ENCODE peak calls at places on chromosomes 4 and X, in eight cellular contexts. One of them, this sample, is unnamed. For H3K9me3, the result is how much of the 10 kb centered on the place peaks cover.

GRCh38 chr4:137267024-137267423 is 265.3 kb downstream of the PCDH18 start:
- DNase-seq in fibroblast of lung: peak
- DNase-seq in CD4-positive, alpha-beta memory T cell: no peak
- DNase-seq in adipocyte: peak
- DNase-seq in AG04450: no peak
- DNase-seq in CD4-positive, CD25-positive, alpha-beta regulatory T cell: no peak
- DNase-seq in HCT116: no peak
- DNase-seq in esophagus squamous epithelium: no peak
- DNase-seq in this sample: no peak

GRCh38 chrX:3522016-3522690 is 175.7 kb upstream of the MXRA5 start:
- DNase-seq in fibroblast of lung: peak
- DNase-seq in CD4-positive, alpha-beta memory T cell: no peak
- DNase-seq in adipocyte: peak
- DNase-seq in AG04450: peak
- DNase-seq in CD4-positive, CD25-positive, alpha-beta regulatory T cell: no peak
- DNase-seq in HCT116: no peak
- DNase-seq in esophagus squamous epithelium: no peak
- DNase-seq in this sample: no peak

GRCh38 chrX:53997751-53998150 is 46.5 kb downstream of the PHF8 start:
- DNase-seq in fibroblast of lung: no peak
- DNase-seq in CD4-positive, alpha-beta memory T cell: no peak
- DNase-seq in adipocyte: no peak
- DNase-seq in AG04450: no peak
- DNase-seq in CD4-positive, CD25-positive, alpha-beta regulatory T cell: no peak
- DNase-seq in HCT116: no peak
- DNase-seq in esophagus squamous epithelium: no peak
- DNase-seq in this sample: no peak

GRCh38 chrX:70437011-70437410 is 7.6 kb upstream of the DLG3 start:
- DNase-seq in fibroblast of lung: no peak
- DNase-seq in CD4-positive, alpha-beta memory T cell: no peak
- DNase-seq in adipocyte: no peak
- DNase-seq in AG04450: no peak
- DNase-seq in CD4-positive, CD25-positive, alpha-beta regulatory T cell: no peak
- DNase-seq in HCT116: no peak
- DNase-seq in esophagus squamous epithelium: no peak
- DNase-seq in this sample: no peak

GRCh38 chrX:134186362-134187121 is 50.4 kb upstream of the CCDC160 start:
- DNase-seq in fibroblast of lung: no peak
- DNase-seq in CD4-positive, alpha-beta memory T cell: peak
- DNase-seq in adipocyte: no peak
- DNase-seq in AG04450: no peak
- DNase-seq in CD4-positive, CD25-positive, alpha-beta regulatory T cell: peak
- DNase-seq in HCT116: no peak
- DNase-seq in esophagus squamous epithelium: no peak
- DNase-seq in this sample: no peak

GRCh38 chrX:72057331-72057730 is 74.4 kb downstream of the RTL5 start:
- DNase-seq in fibroblast of lung: no peak
- DNase-seq in CD4-positive, alpha-beta memory T cell: no peak
- DNase-seq in adipocyte: no peak
- DNase-seq in AG04450: no peak
- DNase-seq in CD4-positive, CD25-positive, alpha-beta regulatory T cell: no peak
- DNase-seq in HCT116: no peak
- DNase-seq in esophagus squamous epithelium: no peak
- DNase-seq in this sample: peak

GRCh38 chr4:5785806-5786680 is 75.0 kb downstream of the EVC start:
- DNase-seq in fibroblast of lung: peak
- DNase-seq in CD4-positive, alpha-beta memory T cell: no peak
- DNase-seq in adipocyte: peak
- DNase-seq in AG04450: peak
- DNase-seq in CD4-positive, CD25-positive, alpha-beta regulatory T cell: no peak
- DNase-seq in HCT116: no peak
- DNase-seq in esophagus squamous epithelium: no peak
- DNase-seq in this sample: peak

GRCh38 chrX:38806054-38806389 is 4.8 kb downstream of the MID1IP1 start:
- DNase-seq in fibroblast of lung: no peak
- DNase-seq in CD4-positive, alpha-beta memory T cell: no peak
- DNase-seq in adipocyte: peak
- DNase-seq in AG04450: no peak
- DNase-seq in CD4-positive, CD25-positive, alpha-beta regulatory T cell: no peak
- DNase-seq in HCT116: no peak
- DNase-seq in esophagus squamous epithelium: no peak
- DNase-seq in this sample: no peak

GRCh38 chrX:64395568-64395929 is 297 bp upstream of the MTMR8 start:
- DNase-seq in fibroblast of lung: no peak
- DNase-seq in CD4-positive, alpha-beta memory T cell: no peak
- DNase-seq in adipocyte: no peak
- DNase-seq in AG04450: no peak
- DNase-seq in CD4-positive, CD25-positive, alpha-beta regulatory T cell: no peak
- DNase-seq in HCT116: no peak
- DNase-seq in esophagus squamous epithelium: no peak
- DNase-seq in this sample: no peak

GRCh38 chr4:77047037-77047436 is 28.8 kb downstream of the CCNI start:
- DNase-seq in fibroblast of lung: peak
- DNase-seq in CD4-positive, alpha-beta memory T cell: no peak
- DNase-seq in adipocyte: peak
- DNase-seq in AG04450: no peak
- DNase-seq in CD4-positive, CD25-positive, alpha-beta regulatory T cell: no peak
- DNase-seq in HCT116: no peak
- DNase-seq in esophagus squamous epithelium: no peak
- DNase-seq in this sample: no peak

GRCh38 chr4:150215601-150216000 is 137.4 kb downstream of the DCLK2 start:
- DNase-seq in fibroblast of lung: no peak
- DNase-seq in CD4-positive, alpha-beta memory T cell: no peak
- DNase-seq in adipocyte: no peak
- DNase-seq in AG04450: no peak
- DNase-seq in CD4-positive, CD25-positive, alpha-beta regulatory T cell: no peak
- DNase-seq in HCT116: no peak
- DNase-seq in esophagus squamous epithelium: no peak
- DNase-seq in this sample: no peak

GRCh38 chr4:17911608-17912007 is 100.8 kb downstream of the NCAPG start:
- DNase-seq in fibroblast of lung: no peak
- DNase-seq in CD4-positive, alpha-beta memory T cell: no peak
- DNase-seq in adipocyte: no peak
- DNase-seq in AG04450: no peak
- DNase-seq in CD4-positive, CD25-positive, alpha-beta regulatory T cell: no peak
- DNase-seq in HCT116: no peak
- DNase-seq in esophagus squamous epithelium: no peak
- DNase-seq in this sample: no peak

GRCh38 chrX:114583646-114584433 is at the start of gene HTR2C:
- DNase-seq in fibroblast of lung: no peak
- DNase-seq in CD4-positive, alpha-beta memory T cell: no peak
- DNase-seq in adipocyte: no peak
- DNase-seq in AG04450: no peak
- DNase-seq in CD4-positive, CD25-positive, alpha-beta regulatory T cell: no peak
- DNase-seq in HCT116: no peak
- DNase-seq in esophagus squamous epithelium: no peak
- DNase-seq in this sample: no peak

GRCh38 chrX:69142688-69143239 is 22.5 kb downstream of the PJA1 start:
- DNase-seq in fibroblast of lung: no peak
- DNase-seq in CD4-positive, alpha-beta memory T cell: no peak
- DNase-seq in adipocyte: no peak
- DNase-seq in AG04450: no peak
- DNase-seq in CD4-positive, CD25-positive, alpha-beta regulatory T cell: no peak
- DNase-seq in HCT116: no peak
- DNase-seq in esophagus squamous epithelium: no peak
- DNase-seq in this sample: no peak

GRCh38 chr4:69984030-69984443 is 11.7 kb upstream of the STATH start:
- DNase-seq in fibroblast of lung: peak
- DNase-seq in CD4-positive, alpha-beta memory T cell: no peak
- DNase-seq in adipocyte: peak
- DNase-seq in AG04450: no peak
- DNase-seq in CD4-positive, CD25-positive, alpha-beta regulatory T cell: no peak
- DNase-seq in HCT116: no peak
- DNase-seq in esophagus squamous epithelium: no peak
- DNase-seq in this sample: peak

GRCh38 chrX:17535229-17535628 is 160.2 kb downstream of the NHS start:
- DNase-seq in fibroblast of lung: peak
- DNase-seq in CD4-positive, alpha-beta memory T cell: peak
- DNase-seq in adipocyte: peak
- DNase-seq in AG04450: no peak
- DNase-seq in CD4-positive, CD25-positive, alpha-beta regulatory T cell: no peak
- DNase-seq in HCT116: peak
- DNase-seq in esophagus squamous epithelium: no peak
- DNase-seq in this sample: peak

GRCh38 chr4:15457401-15458201 is 12.1 kb upstream of the CC2D2A start:
- DNase-seq in fibroblast of lung: peak
- DNase-seq in CD4-positive, alpha-beta memory T cell: peak
- DNase-seq in adipocyte: peak
- DNase-seq in AG04450: no peak
- DNase-seq in CD4-positive, CD25-positive, alpha-beta regulatory T cell: peak
- DNase-seq in HCT116: no peak
- DNase-seq in esophagus squamous epithelium: no peak
- DNase-seq in this sample: no peak

GRCh38 chr4:78079701-78080430 is 22.7 kb downstream of the FRAS1 start:
- DNase-seq in fibroblast of lung: peak
- DNase-seq in CD4-positive, alpha-beta memory T cell: no peak
- DNase-seq in adipocyte: no peak
- DNase-seq in AG04450: no peak
- DNase-seq in CD4-positive, CD25-positive, alpha-beta regulatory T cell: no peak
- DNase-seq in HCT116: no peak
- DNase-seq in esophagus squamous epithelium: no peak
- DNase-seq in this sample: peak

GRCh38 chr4:133484287-133484686 is 335.2 kb downstream of the PCDH10 start:
- DNase-seq in fibroblast of lung: no peak
- DNase-seq in CD4-positive, alpha-beta memory T cell: no peak
- DNase-seq in adipocyte: no peak
- DNase-seq in AG04450: no peak
- DNase-seq in CD4-positive, CD25-positive, alpha-beta regulatory T cell: no peak
- DNase-seq in HCT116: no peak
- DNase-seq in esophagus squamous epithelium: no peak
- DNase-seq in this sample: no peak

GRCh38 chr4:25031077-25031606 is 396 bp upstream of the LGI2 start:
- DNase-seq in fibroblast of lung: peak
- DNase-seq in CD4-positive, alpha-beta memory T cell: no peak
- DNase-seq in adipocyte: peak
- DNase-seq in AG04450: no peak
- DNase-seq in CD4-positive, CD25-positive, alpha-beta regulatory T cell: no peak
- DNase-seq in HCT116: no peak
- DNase-seq in esophagus squamous epithelium: no peak
- DNase-seq in this sample: peak

GRCh38 chr4:112029642-112030235 is 115.5 kb upstream of the FAM241A start:
- DNase-seq in fibroblast of lung: peak
- DNase-seq in CD4-positive, alpha-beta memory T cell: no peak
- DNase-seq in adipocyte: peak
- DNase-seq in AG04450: no peak
- DNase-seq in CD4-positive, CD25-positive, alpha-beta regulatory T cell: no peak
- DNase-seq in HCT116: no peak
- DNase-seq in esophagus squamous epithelium: no peak
- DNase-seq in this sample: no peak

GRCh38 chr4:163662761-163663160 is 168.3 kb downstream of the TMA16 start:
- DNase-seq in fibroblast of lung: no peak
- DNase-seq in CD4-positive, alpha-beta memory T cell: no peak
- DNase-seq in adipocyte: no peak
- DNase-seq in AG04450: no peak
- DNase-seq in CD4-positive, CD25-positive, alpha-beta regulatory T cell: no peak
- DNase-seq in HCT116: no peak
- DNase-seq in esophagus squamous epithelium: no peak
- DNase-seq in this sample: no peak

GRCh38 chrX:37509349-37509748 is 62.1 kb upstream of the LANCL3 start:
- DNase-seq in fibroblast of lung: peak
- DNase-seq in CD4-positive, alpha-beta memory T cell: no peak
- DNase-seq in adipocyte: peak
- DNase-seq in AG04450: no peak
- DNase-seq in CD4-positive, CD25-positive, alpha-beta regulatory T cell: no peak
- DNase-seq in HCT116: no peak
- DNase-seq in esophagus squamous epithelium: no peak
- DNase-seq in this sample: no peak

GRCh38 chrX:99398578-99398977 is 1011.5 kb downstream of the PCDH19 start:
- DNase-seq in fibroblast of lung: no peak
- DNase-seq in CD4-positive, alpha-beta memory T cell: no peak
- DNase-seq in adipocyte: no peak
- DNase-seq in AG04450: no peak
- DNase-seq in CD4-positive, CD25-positive, alpha-beta regulatory T cell: no peak
- DNase-seq in HCT116: no peak
- DNase-seq in esophagus squamous epithelium: no peak
- DNase-seq in this sample: no peak

GRCh38 chrX:126886997-126887396 is 67.5 kb downstream of the PRR32 start:
- DNase-seq in fibroblast of lung: no peak
- DNase-seq in CD4-positive, alpha-beta memory T cell: no peak
- DNase-seq in adipocyte: no peak
- DNase-seq in AG04450: no peak
- DNase-seq in CD4-positive, CD25-positive, alpha-beta regulatory T cell: no peak
- DNase-seq in HCT116: no peak
- DNase-seq in esophagus squamous epithelium: no peak
- DNase-seq in this sample: no peak
- H3K9me3 ChIP-seq in fibroblast of lung: under half
- H3K9me3 ChIP-seq in CD4-positive, alpha-beta memory T cell: under half
- H3K9me3 ChIP-seq in adipocyte: under half
- H3K9me3 ChIP-seq in AG04450: under half
- H3K9me3 ChIP-seq in CD4-positive, CD25-positive, alpha-beta regulatory T cell: under half
- H3K9me3 ChIP-seq in HCT116: under half
- H3K9me3 ChIP-seq in esophagus squamous epithelium: under half
- H3K9me3 ChIP-seq in this sample: under half

GRCh38 chr4:205097-205756 is 80.9 kb downstream of the ZNF718 start:
- DNase-seq in fibroblast of lung: no peak
- DNase-seq in CD4-positive, alpha-beta memory T cell: no peak
- DNase-seq in adipocyte: no peak
- DNase-seq in AG04450: no peak
- DNase-seq in CD4-positive, CD25-positive, alpha-beta regulatory T cell: no peak
- DNase-seq in HCT116: no peak
- DNase-seq in esophagus squamous epithelium: no peak
- DNase-seq in this sample: no peak
- H3K9me3 ChIP-seq in fibroblast of lung: under half
- H3K9me3 ChIP-seq in CD4-positive, alpha-beta memory T cell: under half
- H3K9me3 ChIP-seq in adipocyte: under half
- H3K9me3 ChIP-seq in AG04450: under half
- H3K9me3 ChIP-seq in CD4-positive, CD25-positive, alpha-beta regulatory T cell: half or more
- H3K9me3 ChIP-seq in HCT116: under half
- H3K9me3 ChIP-seq in esophagus squamous epithelium: under half
- H3K9me3 ChIP-seq in this sample: under half

GRCh38 chr4:170420255-170420693 is 330.5 kb upstream of the AADAT start:
- DNase-seq in fibroblast of lung: peak
- DNase-seq in CD4-positive, alpha-beta memory T cell: no peak
- DNase-seq in adipocyte: peak
- DNase-seq in AG04450: peak
- DNase-seq in CD4-positive, CD25-positive, alpha-beta regulatory T cell: no peak
- DNase-seq in HCT116: no peak
- DNase-seq in esophagus squamous epithelium: no peak
- DNase-seq in this sample: no peak
- H3K9me3 ChIP-seq in fibroblast of lung: under half
- H3K9me3 ChIP-seq in CD4-positive, alpha-beta memory T cell: under half
- H3K9me3 ChIP-seq in adipocyte: under half
- H3K9me3 ChIP-seq in AG04450: under half
- H3K9me3 ChIP-seq in CD4-positive, CD25-positive, alpha-beta regulatory T cell: under half
- H3K9me3 ChIP-seq in HCT116: under half
- H3K9me3 ChIP-seq in esophagus squamous epithelium: under half
- H3K9me3 ChIP-seq in this sample: under half

DNA sequence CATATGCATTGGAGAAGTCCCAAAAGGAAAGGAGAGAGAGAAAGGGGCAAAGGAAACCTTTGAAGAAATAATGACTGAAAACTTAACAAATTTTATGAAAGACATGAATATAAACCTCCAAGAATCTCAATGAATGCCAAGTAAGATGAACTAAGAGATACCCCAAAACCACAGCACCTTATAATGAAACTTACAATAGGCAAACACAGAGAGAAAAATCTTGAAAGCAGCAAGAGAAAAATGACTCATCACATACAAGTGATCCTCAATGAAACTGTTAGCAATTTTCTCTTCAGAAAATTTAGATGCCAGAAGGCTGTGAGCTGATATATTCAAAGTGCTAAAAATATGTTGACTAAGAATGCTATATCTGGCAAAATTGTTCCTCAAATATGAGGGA is 10.1 kb downstream of the SMIM10L2A start:
- DNase-seq in fibroblast of lung: no peak
- DNase-seq in CD4-positive, alpha-beta memory T cell: no peak
- DNase-seq in adipocyte: no peak
- DNase-seq in AG04450: no peak
- DNase-seq in CD4-positive, CD25-positive, alpha-beta regulatory T cell: no peak
- DNase-seq in HCT116: no peak
- DNase-seq in esophagus squamous epithelium: no peak
- DNase-seq in this sample: no peak
- H3K9me3 ChIP-seq in fibroblast of lung: under half
- H3K9me3 ChIP-seq in CD4-positive, alpha-beta memory T cell: under half
- H3K9me3 ChIP-seq in adipocyte: under half
- H3K9me3 ChIP-seq in AG04450: under half
- H3K9me3 ChIP-seq in CD4-positive, CD25-positive, alpha-beta regulatory T cell: under half
- H3K9me3 ChIP-seq in HCT116: under half
- H3K9me3 ChIP-seq in esophagus squamous epithelium: under half
- H3K9me3 ChIP-seq in this sample: under half